ENCODE peak calls at places on chromosomes 11 and 22, in nine cellular contexts. E is esophagus squamous epithelium; C is skeletal muscle cell; M is CD8-positive, alpha-beta T cell; U is BE2C; O is right atrium auricular region; L is A549; W is gastrocnemius medialis; X is MM.1S. P is an unnamed sample.

GRCh38 chr22:49869855-49870712 is 16.4 kb downstream of the ZBED4 start:
- DNase-seq in M (no peak), C (no peak), O (no peak), X (no peak), W (no peak), U (no peak), L (no peak), E (no peak), P (no peak)

GRCh38 chr22:38872831-38873248 is 824 bp upstream of the CBX6 start:
- DNase-seq in M (no peak), W (peak; percentile 38), C (no peak), E (no peak), X (no peak), L (peak; percentile 37), O (peak; percentile 73), U (peak; percentile 71), P (no peak)

GRCh38 chr22:30298005-30298701 is 8.8 kb upstream of the CASTOR1 start:
- DNase-seq in C (no peak), W (no peak), O (no peak), M (no peak), X (no peak), U (peak; percentile 43), E (no peak), L (no peak), P (no peak)

GRCh38 chr11:62138630-62139425 is 15.0 kb downstream of the INCENP start:
- DNase-seq in M (no peak), W (no peak), L (no peak), U (no peak), X (no peak), O (no peak), C (no peak), E (no peak), P (no peak)

GRCh38 chr11:46484101-46484500 is 92.5 kb upstream of the CHRM4 start:
- DNase-seq in L (no peak), W (no peak), X (no peak), U (no peak), E (no peak), M (no peak), O (no peak), C (no peak), P (no peak)

GRCh38 chr11:35723493-35724284 is 61.1 kb downstream of the TRIM44 start:
- DNase-seq in C (no peak), U (no peak), W (no peak), L (no peak), E (no peak), X (no peak), M (no peak), O (no peak), P (no peak)

GRCh38 chr11:47067401-47067800 is 109.3 kb downstream of the ARFGAP2 start:
- DNase-seq in E (no peak), C (no peak), U (no peak), X (no peak), L (no peak), O (no peak), M (no peak), W (no peak), P (no peak)

GRCh38 chr11:27095050-27095449 is 54.4 kb downstream of the BBOX1 start:
- DNase-seq in X (no peak), E (no peak), W (no peak), C (no peak), U (no peak), L (no peak), M (no peak), O (no peak), P (no peak)

GRCh38 chr22:22748297-22748743 is 103.9 kb downstream of the GGTLC2 start:
- DNase-seq in W (no peak), U (peak; percentile 36), M (no peak), X (peak; percentile 69), C (peak; percentile 19), E (no peak), L (peak; percentile 51), O (peak; percentile 72), P (peak; percentile 42)

GRCh38 chr11:67055812-67056211 is 835 bp upstream of the RHOD start:
- DNase-seq in E (no peak), W (no peak), M (no peak), L (no peak), O (no peak), C (no peak), X (no peak), U (no peak), P (no peak)
- H3K4me3 ChIP-seq in E (peak overlapping the region; percentile 64), W (peak overlapping the region; percentile 40), M (no peak overlapping the region), L (peak overlapping the region; percentile 66), O (peak overlapping the region; percentile 55), C (no peak overlapping the region), X (peak overlapping the region; percentile 77), U (no peak overlapping the region), P (no peak overlapping the region)

GRCh38 chr22:41915783-41916493 is 1.1 kb upstream of the SHISA8 start:
- DNase-seq in M (no peak), O (no peak), W (no peak), X (no peak), U (no peak), L (no peak), C (no peak), E (no peak), P (no peak)
- H3K4me3 ChIP-seq in M (no peak overlapping the region), O (no peak overlapping the region), W (no peak overlapping the region), X (no peak overlapping the region), U (no peak overlapping the region), L (no peak overlapping the region), C (no peak overlapping the region), E (no peak overlapping the region), P (no peak overlapping the region)

GRCh38 chr11:3158821-3159220 is 6.3 kb downstream of the OSBPL5 start:
- DNase-seq in W (no peak), C (no peak), U (no peak), E (no peak), O (no peak), X (no peak), M (no peak), L (no peak), P (no peak)

GRCh38 chr11:3161309-3161708 is 3.8 kb downstream of the OSBPL5 start:
- DNase-seq in M (no peak), E (no peak), O (no peak), L (no peak), W (no peak), X (no peak), U (no peak), C (no peak), P (no peak)

GRCh38 chr11:3159296-3160190 is 5.6 kb downstream of the OSBPL5 start:
- DNase-seq in X (no peak), C (no peak), U (peak; percentile 65), E (no peak), M (no peak), L (no peak), W (peak; percentile 54), O (no peak), P (no peak)

GRCh38 chr11:3161720-3162409 is 3.2 kb downstream of the OSBPL5 start:
- DNase-seq in W (no peak), C (no peak), U (peak; percentile 1), X (no peak), M (no peak), E (no peak), L (no peak), O (no peak), P (no peak)

DNA sequence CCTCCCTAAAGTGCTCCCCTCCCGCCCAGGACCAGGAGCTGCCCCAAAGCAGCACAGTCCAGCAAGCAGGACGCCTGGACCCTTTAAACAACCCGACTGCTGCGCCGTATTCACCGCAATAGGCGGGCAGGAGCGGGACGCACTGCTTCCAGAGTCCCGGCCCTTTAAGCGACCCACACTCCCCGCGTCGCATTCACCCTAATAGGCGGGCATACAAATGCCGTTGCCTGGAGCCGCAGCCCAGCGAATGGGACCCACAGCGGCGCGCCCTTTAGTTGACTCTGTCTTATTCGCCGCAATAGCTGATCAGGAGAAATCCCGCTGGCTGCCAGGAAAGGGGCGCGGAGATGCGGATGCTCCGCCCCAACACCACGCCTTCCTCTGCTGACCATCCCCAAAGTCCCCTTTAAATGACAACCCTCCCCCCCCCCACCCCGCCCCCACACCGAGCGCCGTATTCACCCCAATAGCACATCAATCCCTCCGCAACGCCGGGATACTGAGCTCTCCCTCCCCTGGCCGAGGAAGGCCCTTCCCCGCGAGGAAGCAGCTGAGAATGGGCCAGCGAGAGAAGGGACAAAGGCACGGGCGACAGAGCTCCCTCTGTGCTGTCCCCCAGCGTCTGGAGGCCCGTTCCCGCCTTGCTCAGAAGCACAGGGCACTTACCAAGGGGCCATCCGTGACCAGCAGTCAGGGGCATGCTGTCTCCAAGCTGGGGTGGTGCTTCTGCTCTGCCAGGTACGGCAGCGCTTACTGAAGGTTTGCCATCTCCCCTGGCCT is 4.7 kb downstream of the OSBPL5 start:
- DNase-seq in M (no peak), E (no peak), L (no peak), C (peak; percentile 85), X (no peak), O (peak; percentile 95), W (peak; percentile 68), U (peak; percentile 82), P (peak; percentile 18)
- H3K4me3 ChIP-seq in M (no peak overlapping the region), E (peak overlapping the region; percentile 22), L (no peak overlapping the region), C (peak overlapping the region; percentile 50), X (no peak overlapping the region), O (peak overlapping the region; percentile 54), W (peak overlapping the region; percentile 68), U (peak overlapping the region; percentile 44), P (no peak overlapping the region)

GRCh38 chr22:46075764-46076531 is 74.4 kb upstream of the PPARA start:
- DNase-seq in W (no peak), M (no peak), O (no peak), E (no peak), L (no peak), X (no peak), C (no peak), U (peak; percentile 24), P (no peak)

GRCh38 chr22:46072981-46073682 is 77.2 kb upstream of the PPARA start:
- DNase-seq in C (no peak), O (no peak), U (no peak), X (no peak), W (no peak), E (no peak), L (no peak), M (no peak), P (no peak)

GRCh38 chr22:46072030-46072881 is 78.1 kb upstream of the PPARA start:
- DNase-seq in L (no peak), W (no peak), E (no peak), O (no peak), M (no peak), X (peak; percentile 41), C (no peak), U (peak; percentile 70), P (peak; percentile 76)

GRCh38 chr22:46074771-46075551 is 75.4 kb upstream of the PPARA start:
- DNase-seq in E (no peak), C (no peak), X (no peak), M (no peak), L (no peak), U (peak; percentile 35), O (no peak), W (no peak), P (no peak)

DNA sequence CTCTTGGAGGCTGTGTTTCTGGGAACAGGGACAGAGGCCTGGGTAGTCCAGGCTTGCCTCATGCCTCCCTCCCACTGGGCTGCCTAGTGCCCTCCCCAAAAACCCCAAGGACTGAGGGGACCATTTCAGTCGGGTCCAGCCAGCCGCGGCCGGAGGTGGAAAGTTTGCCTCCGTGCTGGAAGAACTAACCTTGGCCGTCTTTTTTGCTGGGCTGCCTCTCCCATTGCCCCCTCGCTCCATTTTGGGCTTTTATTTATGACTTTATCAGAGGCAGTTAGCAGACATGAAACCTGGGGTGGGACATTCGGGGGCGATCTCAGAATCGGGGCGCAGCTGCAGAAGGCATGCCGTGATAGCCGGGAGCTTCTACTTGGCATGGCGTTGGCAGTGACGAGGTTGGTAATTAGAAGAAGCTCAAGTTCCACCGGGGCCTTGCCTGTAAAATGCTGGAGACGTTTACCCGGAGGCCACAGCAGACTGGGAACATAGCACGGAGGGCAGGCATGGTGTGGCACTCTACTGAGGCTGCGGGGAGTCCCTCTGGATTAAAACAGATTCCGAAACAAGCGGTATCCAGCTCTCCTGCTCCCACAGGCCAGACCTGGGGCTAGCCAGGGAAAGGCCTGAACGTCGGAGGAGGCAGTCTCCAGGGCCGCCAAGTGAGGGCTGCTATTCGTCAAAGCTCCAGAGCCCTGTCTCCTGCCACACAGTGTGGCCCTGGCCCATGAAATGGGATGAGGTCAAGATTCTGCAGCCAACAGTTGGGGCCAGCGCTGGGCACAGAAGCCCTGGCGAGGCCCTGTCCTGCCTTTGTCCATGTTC is 76.4 kb upstream of the PPARA start:
- DNase-seq in O (no peak), C (no peak), M (no peak), L (no peak), U (peak; percentile 59), W (no peak), E (no peak), X (no peak), P (no peak)
- H3K4me3 ChIP-seq in O (peak overlapping the region; percentile 86), C (peak overlapping the region; percentile 89), M (no peak overlapping the region), L (peak overlapping the region; percentile 73), U (peak overlapping the region; percentile 90), W (peak overlapping the region; percentile 82), E (peak overlapping the region; percentile 63), X (no peak overlapping the region), P (no peak overlapping the region)

P was measured in GM12865.